ENCODE peak calls at places on chromosomes 16 and 17, in ten cellular contexts. C, X, K, Q, Z, S, N, B, A and O are unnamed samples.

GRCh38 chr16:65845466-65846209 is 520.9 kb upstream of the CDH5 start:
- DNase-seq in C (no peak), X (peak), K (no peak), Q (no peak), Z (peak), S (peak), N (peak), B (no peak), A (no peak), O (no peak)

GRCh38 chr17:47199627-47200324 is 9.4 kb upstream of the MYL4 start:
- DNase-seq in C (no peak), X (no peak), K (no peak), Q (no peak), Z (no peak), S (no peak), N (no peak), B (no peak), A (no peak), O (no peak)

GRCh38 chr17:75707096-75707720 is 14.1 kb upstream of the ITGB4 start:
- DNase-seq in C (no peak), X (peak), K (no peak), Q (peak), Z (no peak), S (no peak), N (no peak), B (peak), A (no peak), O (peak)

GRCh38 chr16:31181102-31181830 is 1.3 kb downstream of the FUS start:
- DNase-seq in C (peak), X (peak), K (no peak), Q (peak), Z (peak), S (peak), N (peak), B (no peak), A (peak), O (peak)

GRCh38 chr16:1541293-1542165 is 8.1 kb downstream of the TMEM204 start:
- DNase-seq in C (no peak), X (no peak), K (no peak), Q (no peak), Z (no peak), S (no peak), N (no peak), B (no peak), A (no peak), O (no peak)

GRCh38 chr17:73189417-73190099 is 3.3 kb upstream of the COG1 start:
- DNase-seq in C (peak), X (peak), K (peak), Q (peak), Z (peak), S (peak), N (peak), B (peak), A (peak), O (peak)

GRCh38 chr16:10984509-10984908 is 40.1 kb downstream of the CLEC16A start:
- DNase-seq in C (no peak), X (peak), K (no peak), Q (peak), Z (peak), S (peak), N (no peak), B (no peak), A (no peak), O (peak)

GRCh38 chr17:17900615-17901520 is 64.1 kb upstream of the SREBF1 start:
- DNase-seq in C (no peak), X (peak), K (no peak), Q (peak), Z (peak), S (peak), N (peak), B (peak), A (no peak), O (peak)

GRCh38 chr17:34015253-34015652 is 239.8 kb upstream of the CCL2 start:
- DNase-seq in C (no peak), X (no peak), K (no peak), Q (no peak), Z (no peak), S (no peak), N (peak), B (no peak), A (no peak), O (no peak)

GRCh38 chr17:34542700-34543336 is 36.6 kb upstream of the TMEM132E start:
- DNase-seq in C (peak), X (peak), K (peak), Q (peak), Z (peak), S (no peak), N (peak), B (peak), A (peak), O (no peak)

GRCh38 chr17:65220732-65221131 is 83.6 kb downstream of the RGS9 start:
- DNase-seq in C (no peak), X (peak), K (no peak), Q (no peak), Z (no peak), S (no peak), N (peak), B (no peak), A (no peak), O (peak)

GRCh38 chr17:41773190-41773588 is 13.3 kb downstream of the JUP start:
- DNase-seq in C (peak), X (peak), K (peak), Q (peak), Z (peak), S (peak), N (peak), B (peak), A (no peak), O (peak)

GRCh38 chr16:9134739-9135138 is 43.3 kb downstream of the HAPSTR1 start:
- DNase-seq in C (peak), X (peak), K (peak), Q (peak), Z (peak), S (peak), N (peak), B (peak), A (peak), O (peak)

GRCh38 chr17:7215136-7215638 is 4.4 kb downstream of the DLG4 start:
- DNase-seq in C (no peak), X (peak), K (no peak), Q (no peak), Z (no peak), S (no peak), N (no peak), B (no peak), A (no peak), O (no peak)

GRCh38 chr17:31900877-31901276 is 631 bp downstream of the UTP6 start:
- DNase-seq in C (peak), X (peak), K (no peak), Q (peak), Z (peak), S (peak), N (peak), B (peak), A (no peak), O (peak)

GRCh38 chr16:84371553-84371865 is 3.2 kb downstream of the ATP2C2 start:
- DNase-seq in C (no peak), X (no peak), K (no peak), Q (no peak), Z (no peak), S (no peak), N (no peak), B (no peak), A (no peak), O (peak)

GRCh38 chr17:4127555-4127954 is 15.3 kb downstream of the ZZEF1 start:
- DNase-seq in C (no peak), X (no peak), K (no peak), Q (no peak), Z (peak), S (peak), N (no peak), B (no peak), A (no peak), O (no peak)

GRCh38 chr16:1057252-1057932 is 15.2 kb upstream of the SSTR5 start:
- DNase-seq in C (peak), X (peak), K (peak), Q (no peak), Z (no peak), S (no peak), N (peak), B (peak), A (no peak), O (peak)

GRCh38 chr16:64391009-64391663 is 730.7 kb downstream of the CDH11 start:
- DNase-seq in C (no peak), X (peak), K (no peak), Q (peak), Z (peak), S (peak), N (no peak), B (no peak), A (no peak), O (no peak)

GRCh38 chr17:72171703-72172670 is 51.2 kb downstream of the SOX9 start:
- DNase-seq in C (no peak), X (peak), K (no peak), Q (no peak), Z (no peak), S (no peak), N (no peak), B (no peak), A (no peak), O (no peak)

GRCh38 chr16:55116165-55116894 is 185.7 kb downstream of the IRX5 start:
- DNase-seq in C (no peak), X (no peak), K (no peak), Q (no peak), Z (peak), S (peak), N (no peak), B (no peak), A (no peak), O (peak)

GRCh38 chr17:71522383-71522782 is 598.4 kb upstream of the SOX9 start:
- DNase-seq in C (peak), X (peak), K (no peak), Q (no peak), Z (no peak), S (no peak), N (peak), B (no peak), A (no peak), O (no peak)

GRCh38 chr17:42248351-42249179 is 27.6 kb downstream of the STAT5B start:
- DNase-seq in C (peak), X (no peak), K (no peak), Q (peak), Z (peak), S (peak), N (peak), B (no peak), A (no peak), O (peak)

GRCh38 chr17:8477653-8478441 is 42.2 kb downstream of the NDEL1 start:
- DNase-seq in C (no peak), X (no peak), K (no peak), Q (no peak), Z (no peak), S (no peak), N (no peak), B (no peak), A (no peak), O (no peak)

DNA sequence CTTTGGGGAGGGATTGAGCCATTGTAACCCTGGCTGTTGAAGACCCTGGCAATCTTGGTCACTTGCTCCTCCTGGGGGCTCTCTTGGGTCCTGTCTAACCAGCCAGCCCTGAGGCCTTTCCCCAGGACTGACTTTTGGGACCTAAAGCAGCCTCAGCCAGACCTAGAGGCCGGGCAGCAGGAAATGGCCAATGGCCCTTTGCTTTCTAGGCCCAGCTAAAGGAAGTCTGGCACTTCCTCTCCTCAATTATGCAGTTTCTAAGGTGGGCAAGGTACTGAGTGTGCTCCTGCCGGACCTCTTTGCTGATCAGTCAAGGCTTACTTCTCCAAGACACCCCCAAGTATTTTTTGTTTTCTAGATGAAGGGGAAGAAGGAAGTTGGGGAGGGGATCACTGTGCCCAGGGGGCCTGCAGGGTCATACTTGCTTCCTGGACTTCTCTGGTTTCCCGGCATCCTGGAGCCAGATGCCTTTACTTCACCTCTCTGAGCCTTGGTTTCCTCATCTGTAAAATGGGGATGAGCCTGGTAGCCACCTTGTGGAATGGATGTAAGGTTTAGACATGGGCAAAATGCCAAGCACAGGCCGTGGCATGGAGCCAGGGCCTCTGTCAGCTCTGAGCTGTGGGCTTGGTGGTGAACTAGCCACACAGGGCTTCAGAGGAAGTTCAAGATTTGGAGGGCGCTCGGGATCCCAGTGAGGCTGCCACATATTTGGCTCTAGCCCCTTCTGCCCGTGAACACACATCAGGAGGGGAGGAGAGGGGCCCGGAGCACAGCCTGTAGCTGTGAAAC is 8.6 kb downstream of the CX3CL1 start:
- DNase-seq in C (no peak), X (peak), K (no peak), Q (no peak), Z (no peak), S (peak), N (no peak), B (no peak), A (no peak), O (peak)
- H3K4me2 ChIP-seq in C (no peak), X (no peak), K (no peak), Q (no peak), Z (no peak), S (no peak), N (no peak), B (no peak), A (no peak), O (no peak)

DNA sequence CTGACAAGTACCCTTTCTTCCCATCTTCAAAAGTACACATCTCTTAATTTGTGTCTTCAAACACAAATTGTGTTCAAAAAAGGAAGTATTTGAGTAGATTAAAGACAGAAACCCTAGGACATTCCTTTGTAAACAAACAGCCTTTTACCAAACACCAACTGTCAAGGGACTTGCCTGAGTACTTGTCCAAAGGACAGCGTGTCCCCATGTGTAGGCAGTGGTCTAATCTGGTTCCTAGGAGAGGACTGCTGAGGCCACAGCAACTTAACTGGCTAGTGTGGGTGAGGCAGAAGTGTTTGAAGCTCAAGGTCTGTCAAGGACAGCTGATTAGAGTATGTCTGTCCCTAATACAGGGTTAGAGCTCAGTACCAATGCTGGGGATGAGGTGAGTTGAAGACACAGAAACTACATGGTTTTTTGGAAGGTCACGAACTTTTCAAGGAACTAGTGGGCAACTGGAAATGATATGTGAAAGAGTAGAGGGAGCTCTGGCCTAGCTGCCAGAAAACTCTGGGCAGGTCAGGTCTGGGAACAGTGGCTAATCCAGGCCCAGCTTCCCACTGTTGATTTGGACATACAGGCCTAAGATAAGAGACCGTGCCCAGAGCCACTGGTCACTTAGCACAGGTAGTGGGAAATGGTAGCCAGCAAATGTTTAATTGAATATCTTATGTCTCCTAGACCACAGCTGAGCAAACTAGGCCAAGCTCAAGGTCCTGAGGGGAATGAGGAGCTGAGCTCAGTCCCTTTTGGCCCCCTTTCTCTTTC is 10.1 kb downstream of the HMOX2 start:
- DNase-seq in C (no peak), X (no peak), K (no peak), Q (no peak), Z (no peak), S (no peak), N (no peak), B (no peak), A (no peak), O (no peak)
- H3K27ac ChIP-seq in C (no peak), X (no peak), K (no peak), Q (no peak), Z (no peak), S (no peak), N (no peak), B (peak), A (no peak), O (no peak)

DNA sequence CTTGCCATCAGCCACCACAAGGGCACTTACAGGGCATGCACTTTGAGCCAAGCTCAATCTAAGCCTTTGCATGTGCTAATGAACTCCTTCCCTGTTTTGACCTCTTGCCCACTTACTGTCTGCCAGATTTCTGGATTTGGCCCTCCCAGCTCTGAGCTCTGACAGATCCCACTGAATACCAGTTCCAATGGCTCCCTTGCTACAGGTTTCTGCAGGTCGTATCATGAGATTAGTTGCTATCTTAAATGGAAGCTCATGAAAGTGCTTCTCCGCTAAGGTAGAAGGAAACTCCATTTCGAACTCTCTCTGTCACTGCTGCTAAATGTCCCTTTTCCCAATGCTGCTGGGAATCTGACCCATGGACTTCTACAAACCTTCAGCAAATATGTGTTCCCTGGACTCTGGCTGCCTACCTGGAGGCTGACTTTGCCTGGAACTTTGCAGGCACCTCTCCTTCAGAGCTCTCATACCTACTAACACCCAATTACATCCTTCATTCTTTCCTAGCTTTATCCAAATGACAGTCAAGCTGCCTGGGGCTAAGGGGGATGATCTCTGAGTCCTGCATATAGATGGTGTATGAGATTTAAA is 23.5 kb upstream of the TOB1 start:
- DNase-seq in C (no peak), X (no peak), K (no peak), Q (no peak), Z (no peak), S (no peak), N (peak), B (no peak), A (no peak), O (no peak)
- H3K4me2 ChIP-seq in C (no peak), X (no peak), K (no peak), Q (no peak), Z (no peak), S (no peak), N (no peak), B (no peak), A (no peak), O (no peak)

GRCh38 chr16:85513649-85514048 is 99.5 kb upstream of the GSE1 start:
- DNase-seq in C (peak), X (no peak), K (no peak), Q (no peak), Z (no peak), S (no peak), N (no peak), B (no peak), A (no peak), O (no peak)

GRCh38 chr16:85514295-85514600 is 98.9 kb upstream of the GSE1 start:
- DNase-seq in C (no peak), X (peak), K (no peak), Q (no peak), Z (no peak), S (peak), N (no peak), B (no peak), A (no peak), O (no peak)

GRCh38 chr16:85515830-85516397 is 97.2 kb upstream of the GSE1 start:
- DNase-seq in C (no peak), X (no peak), K (no peak), Q (no peak), Z (peak), S (no peak), N (no peak), B (no peak), A (no peak), O (no peak)

GRCh38 chr16:85514601-85515318 is 98.4 kb upstream of the GSE1 start:
- DNase-seq in C (peak), X (peak), K (no peak), Q (peak), Z (peak), S (peak), N (peak), B (peak), A (peak), O (peak)

GRCh38 chr16:85515319-85515745 is 97.8 kb upstream of the GSE1 start:
- DNase-seq in C (no peak), X (no peak), K (no peak), Q (no peak), Z (no peak), S (no peak), N (no peak), B (no peak), A (no peak), O (no peak)
- H3K27ac ChIP-seq in C (no peak), X (peak), K (no peak), Q (peak), Z (peak), S (peak), N (no peak), B (peak), A (no peak), O (peak)